ENCODE peak calls at places on chromosomes 4 and X, in nine cellular contexts. O is upper lobe of left lung, K is transverse colon, R is GM12891, H is breast epithelium, Y is GM23338, E is SK-N-SH, X is suprapubic skin, B is esophagus muscularis mucosa. L is an unnamed sample.

GRCh38 chr4:73815145-73815544 is 21.3 kb upstream of the CXCL6 start:
- DNase-seq in K (no peak), O (no peak), Y (no peak), B (no peak), X (no peak), E (no peak), R (no peak), H (no peak), L (no peak)

GRCh38 chrX:42752730-42753129 is 25.2 kb downstream of the PPP1R2C start:
- DNase-seq in Y (peak), X (no peak), K (no peak), B (no peak), O (no peak), R (no peak), E (no peak), H (no peak), L (no peak)

GRCh38 chr4:21184788-21185187 is 484.5 kb downstream of the PACRGL start:
- DNase-seq in H (no peak), X (no peak), K (no peak), O (no peak), Y (peak), B (no peak), E (no peak), R (no peak), L (no peak)

GRCh38 chrX:149950681-149951080 is 12.4 kb upstream of the EOLA2 start:
- DNase-seq in E (peak), H (no peak), O (no peak), Y (peak), B (no peak), R (no peak), K (no peak), X (no peak), L (no peak)

GRCh38 chrX:41302293-41302868 is 31.6 kb upstream of the DDX3X start:
- DNase-seq in X (no peak), K (no peak), O (no peak), B (no peak), E (no peak), R (no peak), Y (no peak), H (peak), L (no peak)

GRCh38 chr4:184826315-184827266 is 823 bp upstream of the ACSL1 start:
- DNase-seq in X (peak), B (no peak), O (no peak), H (no peak), R (peak), Y (peak), K (peak), E (no peak), L (peak)

GRCh38 chr4:158571736-158572135 is 50.1 kb downstream of the RXFP1 start:
- DNase-seq in Y (peak), E (no peak), H (no peak), X (no peak), R (no peak), B (no peak), O (no peak), K (no peak), L (no peak)

GRCh38 chrX:150504399-150505186 is 63.8 kb upstream of the MTM1 start:
- DNase-seq in R (no peak), O (no peak), K (no peak), E (peak), H (no peak), X (no peak), B (no peak), Y (no peak), L (no peak)

GRCh38 chr4:77845400-77845799 is 17.2 kb upstream of the MRPL1 start:
- DNase-seq in X (no peak), K (no peak), E (no peak), B (no peak), Y (no peak), H (no peak), R (no peak), O (no peak), L (no peak)

GRCh38 chrX:97021680-97022079 is 138.0 kb downstream of the RPA4 start:
- DNase-seq in Y (no peak), H (no peak), K (no peak), B (no peak), O (no peak), R (no peak), E (no peak), X (no peak), L (no peak)

GRCh38 chr4:180084561-180084960 is 2158.6 kb upstream of the TENM3 start:
- DNase-seq in Y (no peak), H (no peak), R (no peak), K (no peak), O (no peak), E (no peak), X (no peak), B (no peak), L (no peak)

GRCh38 chr4:180091710-180092109 is 2151.5 kb upstream of the TENM3 start:
- DNase-seq in H (no peak), X (no peak), E (no peak), O (no peak), K (no peak), R (no peak), B (no peak), Y (no peak), L (no peak)

GRCh38 chr4:180081072-180081471 is 2162.1 kb upstream of the TENM3 start:
- DNase-seq in O (no peak), R (no peak), B (no peak), K (no peak), H (no peak), Y (no peak), E (no peak), X (no peak), L (no peak)

GRCh38 chr4:180086480-180087170 is 2156.6 kb upstream of the TENM3 start:
- DNase-seq in H (no peak), Y (no peak), K (no peak), E (no peak), B (no peak), O (no peak), R (no peak), X (no peak), L (no peak)
- TF ChIP-seq POLR2AphosphoS5 in H (no peak), Y (no peak), K (no peak), E (no peak), B (no peak), O (no peak), R (no peak), X (no peak), L (no peak)

DNA sequence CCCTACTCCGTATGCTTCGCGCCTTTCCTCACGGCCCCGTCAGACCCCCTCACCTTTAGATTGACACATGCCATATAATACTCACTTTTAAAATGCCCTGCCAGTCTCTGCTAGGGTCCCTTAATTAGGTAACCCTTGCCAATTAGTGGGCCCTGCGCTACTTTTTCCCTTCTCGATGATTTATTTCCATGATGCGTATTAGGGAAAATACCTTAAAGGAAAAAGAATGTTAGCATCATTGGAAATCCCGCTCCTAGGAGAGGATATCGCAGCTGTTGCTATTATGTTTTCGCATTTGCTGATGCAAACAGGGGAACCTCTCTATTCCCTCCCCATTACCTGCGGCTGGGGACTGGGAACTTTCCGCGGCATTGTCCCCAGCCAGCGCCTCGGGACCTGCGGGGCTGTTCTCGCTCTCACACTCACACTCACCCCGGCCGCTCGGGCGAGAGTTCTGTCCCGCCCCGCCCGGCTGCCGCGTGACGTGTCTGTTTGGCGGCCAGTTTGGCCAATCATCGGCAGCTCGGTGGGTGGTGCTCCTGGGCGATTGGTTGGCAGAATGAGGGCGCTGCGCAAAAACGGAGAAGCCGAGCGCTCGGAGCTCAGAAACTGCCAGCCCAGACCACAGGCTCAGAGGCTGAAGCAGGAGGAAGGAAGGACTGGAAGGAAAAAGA is at the start of gene PCDH10:
- DNase-seq in B (peak), R (peak), Y (peak), X (peak), O (peak), H (peak), K (peak), E (peak), L (peak)
- TF ChIP-seq POLR2AphosphoS5 in B (peak), R (no peak), Y (peak), X (no peak), O (peak), H (no peak), K (peak), E (peak), L (peak)

GRCh38 chr4:110532901-110533589 is 57.1 kb downstream of the ENPEP start:
- DNase-seq in K (no peak), Y (no peak), O (no peak), B (no peak), X (no peak), R (no peak), H (no peak), E (no peak), L (no peak)

GRCh38 chr4:110533590-110533910 is 57.6 kb downstream of the ENPEP start:
- DNase-seq in E (no peak), O (no peak), R (no peak), Y (no peak), H (no peak), K (no peak), B (no peak), X (no peak), L (no peak)

GRCh38 chr4:110533940-110534339 is 58.0 kb downstream of the ENPEP start:
- DNase-seq in O (no peak), B (no peak), E (no peak), K (no peak), R (no peak), Y (peak), X (no peak), H (no peak), L (no peak)
- TF ChIP-seq POLR2AphosphoS5 in O (no peak), B (peak), E (no peak), K (no peak), R (no peak), Y (no peak), X (no peak), H (no peak), L (no peak)

DNA sequence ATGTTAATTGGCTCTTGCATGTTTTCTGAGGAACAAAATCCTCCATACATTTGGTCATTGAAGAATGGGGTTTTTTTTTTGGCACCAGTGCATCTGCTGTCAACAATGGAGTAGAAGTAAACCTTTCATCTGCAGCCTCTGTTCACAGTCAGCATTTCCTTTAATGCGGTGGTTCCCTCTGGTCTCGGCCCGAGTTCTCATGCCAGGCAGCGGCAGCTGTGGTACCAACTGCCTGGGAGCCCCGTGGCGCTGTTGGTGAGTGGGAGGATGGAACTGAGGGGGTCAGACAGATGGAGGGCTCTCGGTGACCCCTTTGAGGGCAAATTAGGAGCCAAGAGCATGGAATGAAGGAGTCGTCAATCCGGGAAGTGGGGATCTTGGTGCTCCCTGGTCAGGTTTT is 114.7 kb downstream of the AFF1 start:
- DNase-seq in Y (no peak), O (peak), K (no peak), R (no peak), B (peak), H (no peak), X (no peak), E (no peak), L (no peak)
- TF ChIP-seq POLR2AphosphoS5 in Y (no peak), O (no peak), K (no peak), R (no peak), B (no peak), H (no peak), X (no peak), E (no peak), L (no peak)

DNA sequence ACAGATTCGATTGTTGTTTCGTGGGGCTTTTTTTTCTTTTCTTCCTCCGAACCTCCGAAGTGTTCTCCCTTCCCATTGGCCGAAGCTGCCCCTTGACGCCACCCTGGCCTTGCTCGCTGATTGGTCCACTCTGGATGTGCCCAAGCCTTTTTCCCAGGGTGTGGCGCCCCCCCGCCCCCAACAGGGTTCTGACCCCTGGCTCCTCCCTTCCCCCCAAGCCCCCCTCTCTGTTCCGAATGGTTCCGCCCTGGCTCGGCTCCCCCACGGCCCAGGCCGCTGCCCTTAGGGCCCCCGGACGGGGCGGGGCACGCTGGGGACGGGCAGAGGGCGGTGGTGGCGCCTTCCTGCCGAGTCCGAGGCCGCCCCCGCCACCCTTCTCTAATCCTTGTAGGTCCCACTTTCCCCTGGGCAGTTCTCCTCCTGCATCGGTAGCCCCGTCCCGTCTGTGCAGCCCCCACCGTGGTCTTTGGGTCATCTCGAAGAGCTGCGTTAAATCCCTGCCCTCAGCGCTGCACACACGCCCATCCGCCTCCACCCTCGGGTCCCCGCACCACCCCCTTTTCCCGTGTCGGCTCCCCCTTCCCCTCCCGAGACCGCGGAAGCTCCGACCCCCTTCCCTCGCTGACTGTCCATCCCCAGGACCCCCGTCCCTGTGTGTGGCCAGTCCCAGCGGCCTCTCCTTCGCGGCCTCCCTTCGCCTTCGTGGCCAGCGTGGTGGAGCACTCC is 25.6 kb downstream of the UTP14A start:
- DNase-seq in K (peak), H (peak), E (peak), R (peak), B (peak), O (peak), X (peak), Y (peak), L (peak)
- TF ChIP-seq POLR2AphosphoS5 in K (peak), H (no peak), E (peak), R (no peak), B (peak), O (peak), X (no peak), Y (no peak), L (peak)

GRCh38 chrX:130171446-130172126 is at the start of gene RAB33A:
- DNase-seq in K (peak), O (peak), E (peak), X (no peak), H (no peak), Y (peak), R (no peak), B (no peak), L (peak)
- TF ChIP-seq POLR2AphosphoS5 in K (no peak), O (no peak), E (no peak), X (no peak), H (no peak), Y (no peak), R (no peak), B (no peak), L (no peak)

DNA sequence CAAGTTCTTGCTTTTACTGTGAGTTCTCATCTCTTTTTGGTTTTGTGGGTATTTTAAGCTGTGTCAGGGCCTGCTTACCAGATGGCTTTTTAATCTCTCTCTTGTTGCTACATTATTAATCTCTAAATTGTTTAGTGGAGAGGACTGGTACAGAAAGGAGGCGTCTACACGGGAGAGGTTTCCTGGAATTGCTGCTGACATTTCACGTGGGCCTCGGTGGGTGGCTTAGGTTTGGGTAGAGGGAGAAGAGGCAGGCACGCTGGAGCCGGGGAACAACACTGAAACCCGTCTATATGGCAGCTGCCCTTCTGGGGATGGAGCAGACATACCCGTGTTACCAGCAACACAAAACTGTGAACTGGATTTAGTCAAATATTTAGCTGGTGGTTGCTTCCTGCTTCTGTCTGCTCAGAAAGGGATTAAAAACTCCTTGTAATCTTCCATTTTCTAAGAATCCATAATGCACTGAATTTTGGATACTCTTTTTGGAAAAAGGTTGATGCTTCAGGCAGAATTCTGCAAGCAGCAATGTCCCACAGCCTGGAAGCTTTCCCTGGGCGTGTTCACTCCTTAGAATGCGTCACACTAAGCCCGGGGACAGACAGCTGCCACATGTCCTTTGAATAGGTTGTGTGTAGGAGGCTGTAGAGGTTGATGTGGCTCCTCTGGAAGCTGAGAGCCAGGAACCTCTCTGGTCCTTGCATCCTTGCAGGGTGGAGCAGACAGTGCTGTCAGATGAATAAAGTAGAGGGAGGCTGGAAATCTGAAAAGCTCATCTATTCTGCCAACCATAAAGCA is 199.8 kb upstream of the GATB start:
- DNase-seq in X (no peak), Y (no peak), B (no peak), K (no peak), R (no peak), O (no peak), E (no peak), H (no peak), L (no peak)
- TF ChIP-seq POLR2AphosphoS5 in X (no peak), Y (no peak), B (no peak), K (no peak), R (no peak), O (no peak), E (no peak), H (no peak), L (no peak)

GRCh38 chrX:15854080-15854655 is 445 bp downstream of the AP1S2 start:
- DNase-seq in Y (peak), O (peak), K (peak), X (peak), H (peak), B (no peak), R (no peak), E (peak), L (peak)
- TF ChIP-seq POLR2AphosphoS5 in Y (peak), O (peak), K (no peak), X (no peak), H (no peak), B (no peak), R (no peak), E (no peak), L (no peak)

DNA sequence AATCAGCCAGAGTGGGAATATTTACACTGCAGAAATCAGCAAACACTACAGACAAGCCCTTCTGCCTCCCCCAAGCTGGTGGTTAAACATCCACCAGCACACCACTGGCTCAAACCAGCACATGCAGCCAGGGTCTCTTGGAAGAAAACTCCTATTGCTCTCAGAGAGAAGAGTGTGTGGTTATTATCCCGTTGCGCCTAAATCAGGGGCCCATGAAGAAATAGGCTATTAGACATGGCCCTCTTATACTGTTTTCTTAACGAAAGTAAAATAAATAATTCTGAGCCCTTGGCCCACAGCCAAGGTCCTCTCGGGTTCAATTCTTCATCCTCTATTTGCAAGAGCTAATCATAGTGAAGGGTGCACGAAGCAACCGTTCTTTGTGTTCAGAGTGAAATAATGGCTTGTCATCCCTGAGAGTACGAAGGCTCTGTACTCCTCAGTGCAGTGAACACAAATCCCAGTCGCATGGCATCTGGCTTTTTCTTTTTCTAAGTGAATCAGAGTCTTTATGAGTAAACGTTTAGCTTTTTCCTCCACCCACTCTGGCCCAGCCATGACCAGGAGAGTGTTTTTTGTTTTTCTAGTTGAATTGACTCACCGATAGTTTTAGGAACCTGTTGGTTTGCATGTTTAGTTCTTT is 33.4 kb upstream of the RBM47 start:
- DNase-seq in H (no peak), E (no peak), K (no peak), R (no peak), X (no peak), Y (no peak), B (no peak), O (no peak), L (no peak)
- TF ChIP-seq POLR2AphosphoS5 in H (no peak), E (no peak), K (no peak), R (peak), X (no peak), Y (no peak), B (no peak), O (no peak), L (no peak)

L was measured in sigmoid colon.